ENCODE peak calls at places on chromosomes 2 and 18, in eight cellular contexts. B, N, P, H, X, Y, W and M are unnamed samples.
A peak's percentile ranks its signal among the peaks of the same experiment; 100 is the strongest.

GRCh38 chr2:236558999-236559978 is 10.3 kb upstream of the ACKR3 start:
- DNase-seq in H (no peak), N (no peak), W (no peak), P (no peak), Y (no peak), X (no peak), B (no peak), M (no peak)

GRCh38 chr2:10504370-10504993 is 56.4 kb upstream of the ODC1 start:
- DNase-seq in B (no peak), W (no peak), H (no peak), X (peak; percentile 12), Y (no peak), N (no peak), P (no peak), M (no peak)

GRCh38 chr2:197307933-197308521 is 2.6 kb downstream of the ANKRD44 start:
- DNase-seq in Y (no peak), N (no peak), W (no peak), B (no peak), P (peak; percentile 20), H (no peak), X (no peak), M (no peak)

GRCh38 chr18:50097702-50098101 is 97.2 kb downstream of the MYO5B start:
- DNase-seq in H (no peak), X (peak; percentile 70), P (peak; percentile 61), W (no peak), B (peak; percentile 96), N (peak; percentile 4), Y (peak; percentile 67), M (peak; percentile 85)

GRCh38 chr18:55552498-55553189 is 35.3 kb downstream of the TCF4 start:
- DNase-seq in P (no peak), B (no peak), X (no peak), H (no peak), Y (no peak), N (no peak), W (no peak), M (no peak)

GRCh38 chr18:13984080-13984479 is 68.7 kb upstream of the MC2R start:
- DNase-seq in X (no peak), B (no peak), P (no peak), N (no peak), Y (no peak), H (no peak), W (no peak), M (no peak)

GRCh38 chr2:205716126-205716525 is 33.8 kb downstream of the NRP2 start:
- DNase-seq in B (peak; percentile 40), N (no peak), H (no peak), P (peak; percentile 33), X (peak; percentile 64), Y (peak; percentile 67), W (no peak), M (no peak)

GRCh38 chr2:218890369-218890768 is 9.7 kb downstream of the WNT10A start:
- DNase-seq in Y (no peak), N (no peak), X (no peak), P (no peak), W (no peak), B (no peak), H (no peak), M (no peak)

GRCh38 chr2:10538224-10538894 is 90.2 kb upstream of the ODC1 start:
- DNase-seq in P (no peak), H (no peak), W (no peak), B (peak; percentile 96), X (no peak), N (peak; percentile 92), Y (no peak), M (no peak)

GRCh38 chr2:140177081-140177480 is 1396.9 kb upstream of the NXPH2 start:
- DNase-seq in H (no peak), W (no peak), Y (no peak), P (no peak), X (no peak), N (no peak), B (no peak), M (no peak)

GRCh38 chr2:218895326-218895725 is 14.7 kb downstream of the WNT10A start:
- DNase-seq in W (no peak), X (peak; percentile 15), H (no peak), N (peak; percentile 90), P (no peak), Y (no peak), B (peak; percentile 73), M (peak; percentile 63)

GRCh38 chr2:100853909-100854810 is 34.2 kb downstream of the NPAS2 start:
- DNase-seq in X (no peak), W (no peak), N (no peak), H (no peak), Y (no peak), B (no peak), P (no peak), M (no peak)

GRCh38 chr2:228847684-228848083 is 423.4 kb downstream of the PID1 start:
- DNase-seq in W (no peak), Y (no peak), N (no peak), H (no peak), X (no peak), P (no peak), B (no peak), M (no peak)

GRCh38 chr18:80247403-80247916 is at the start of gene PARD6G:
- DNase-seq in W (no peak), Y (peak; percentile 82), B (peak; percentile 81), P (peak; percentile 83), X (peak; percentile 84), H (peak; percentile 40), N (peak; percentile 84), M (peak; percentile 59)

GRCh38 chr2:60764736-60765534 is 8.9 kb downstream of the PAPOLG start:
- DNase-seq in X (no peak), P (no peak), H (no peak), Y (no peak), B (peak; percentile 22), N (no peak), W (no peak), M (no peak)

GRCh38 chr2:209917154-209917771 is 85.2 kb upstream of the RPE start:
- DNase-seq in B (no peak), W (no peak), P (no peak), Y (no peak), X (no peak), N (no peak), H (no peak), M (no peak)

GRCh38 chr18:78902795-78903435 is 76.7 kb upstream of the SALL3 start:
- DNase-seq in W (no peak), H (no peak), N (no peak), X (no peak), Y (no peak), P (no peak), B (no peak), M (no peak)

GRCh38 chr2:223060201-223060825 is 8.3 kb downstream of the KCNE4 start:
- DNase-seq in B (peak; percentile 5), X (no peak), N (no peak), H (no peak), W (no peak), P (no peak), Y (no peak), M (no peak)

DNA sequence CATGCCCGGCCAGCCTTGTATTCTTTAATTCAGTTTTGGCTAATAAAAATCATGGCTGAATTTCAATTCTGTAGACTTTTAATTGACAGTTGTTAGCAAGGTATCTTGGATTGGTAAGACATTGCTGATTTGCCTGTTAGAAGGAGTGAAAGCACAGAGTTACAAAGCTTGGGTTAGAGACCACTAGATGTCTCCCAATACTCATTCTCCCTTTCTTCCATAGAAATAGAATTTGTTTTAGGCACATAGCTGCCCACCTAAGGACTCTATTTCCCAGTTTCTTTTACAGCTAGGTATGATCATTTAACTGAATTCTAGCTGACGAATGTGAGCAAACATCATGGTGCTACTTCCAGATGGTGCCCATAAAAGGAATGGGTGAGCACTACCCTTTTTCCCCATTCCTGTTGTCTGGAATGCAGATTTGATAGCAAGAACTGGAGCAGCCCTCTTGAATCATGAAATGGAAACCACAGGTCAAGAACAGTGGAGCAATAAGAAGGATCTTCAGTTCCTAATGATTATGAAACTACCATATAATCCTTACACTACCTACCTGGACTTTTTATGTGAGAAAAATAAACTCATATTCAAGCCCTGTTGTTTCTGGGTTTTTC is 17.5 kb downstream of the PECR start:
- DNase-seq in Y (no peak), B (no peak), W (no peak), H (no peak), P (no peak), X (no peak), N (no peak), M (no peak)
- TF ChIP-seq CTCF in Y (no peak), B (no peak), W (no peak), H (no peak), P (no peak), X (no peak), N (no peak), M (no peak)

GRCh38 chr2:172456002-172456401 is 28.6 kb downstream of the ITGA6 start:
- DNase-seq in Y (peak; percentile 55), N (no peak), X (no peak), H (no peak), B (no peak), P (peak; percentile 61), W (no peak), M (peak; percentile 58)
- TF ChIP-seq CTCF in Y (no peak), N (no peak), X (no peak), H (no peak), B (no peak), P (peak; percentile 10), W (no peak), M (no peak)

GRCh38 chr2:46939596-46940359 is 24.2 kb upstream of the MCFD2 start:
- DNase-seq in Y (no peak), N (no peak), W (no peak), H (no peak), P (no peak), B (peak; percentile 14), X (no peak), M (no peak)

GRCh38 chr2:46942143-46942526 is 26.5 kb upstream of the MCFD2 start:
- DNase-seq in X (peak; percentile 68), Y (peak; percentile 76), N (peak; percentile 60), H (peak; percentile 15), B (peak; percentile 66), W (no peak), P (peak; percentile 75), M (peak; percentile 25)

GRCh38 chr2:46935071-46935470 is 19.5 kb upstream of the MCFD2 start:
- DNase-seq in P (no peak), H (no peak), X (no peak), B (no peak), W (no peak), N (no peak), Y (no peak), M (no peak)

GRCh38 chr2:46936566-46936965 is 21.0 kb upstream of the MCFD2 start:
- DNase-seq in W (no peak), H (no peak), X (no peak), N (no peak), Y (no peak), B (no peak), P (no peak), M (no peak)

DNA sequence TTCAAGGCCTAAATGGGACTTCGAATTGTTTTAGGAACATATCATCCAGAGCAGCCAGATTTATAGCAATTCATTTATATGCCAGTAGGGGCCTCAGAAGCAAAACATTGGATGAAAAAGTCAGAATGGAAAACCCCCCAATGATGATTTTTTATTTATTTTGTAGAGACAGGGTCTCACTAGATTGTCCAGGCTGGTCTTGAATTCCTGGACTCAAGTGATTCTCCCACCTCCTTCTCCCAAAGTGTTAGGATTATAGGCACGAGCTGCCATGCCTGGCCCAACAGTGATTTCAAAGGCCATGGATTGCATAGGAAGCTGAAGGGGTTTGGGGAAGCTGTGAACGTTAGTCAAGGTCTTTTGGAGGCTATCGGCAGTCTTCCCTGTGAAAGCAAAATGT is 21.9 kb upstream of the MCFD2 start:
- DNase-seq in W (no peak), N (no peak), X (no peak), P (no peak), B (no peak), Y (no peak), H (no peak), M (no peak)
- TF ChIP-seq CTCF in W (no peak), N (peak; percentile 35), X (peak; percentile 28), P (peak; percentile 35), B (peak; percentile 47), Y (no peak), H (peak; percentile 32), M (peak; percentile 43)

GRCh38 chr2:903223-903900 is 47.3 kb upstream of the SNTG2 start:
- DNase-seq in X (no peak), B (no peak), P (no peak), N (no peak), W (no peak), H (no peak), Y (no peak), M (no peak)
- TF ChIP-seq CTCF in X (no peak), B (no peak), P (no peak), N (no peak), W (no peak), H (no peak), Y (no peak), M (no peak)